ENCODE peak calls at places on chromosomes 2 and 18, in four cellular contexts. U is thyroid gland, C is OCI-LY7, O is HAP-1. V is an unnamed sample. For H3K4me1, the result is how much of the 10 kb centered on the place peaks cover.

GRCh38 chr2:71940695-71941094 is 207.0 kb downstream of the CYP26B1 start:
- DNase-seq in U (no peak), C (no peak), O (no peak), V (peak)

GRCh38 chr2:24424387-24424786 is 64.1 kb upstream of the ITSN2 start:
- DNase-seq in U (no peak), C (no peak), O (no peak), V (no peak)

GRCh38 chr2:24404582-24404981 is 44.2 kb upstream of the ITSN2 start:
- DNase-seq in U (no peak), C (no peak), O (no peak), V (no peak)

GRCh38 chr18:22378672-22379282 is 38.9 kb downstream of the CTAGE1 start:
- DNase-seq in U (peak), C (peak), O (no peak), V (no peak)

GRCh38 chr18:58058720-58059119 is 14.7 kb downstream of the NEDD4L start:
- DNase-seq in U (no peak), C (no peak), O (no peak), V (no peak)

GRCh38 chr2:133825778-133826177 is 257.5 kb upstream of the NCKAP5 start:
- DNase-seq in U (no peak), C (no peak), O (no peak), V (no peak)

GRCh38 chr2:31386648-31387047 is 27.9 kb downstream of the XDH start:
- DNase-seq in U (no peak), C (peak), O (no peak), V (no peak)

GRCh38 chr18:54162431-54162830 is 62.0 kb downstream of the MBD2 start:
- DNase-seq in U (no peak), C (no peak), O (no peak), V (no peak)

GRCh38 chr2:173205375-173205774 is 129.7 kb downstream of the MAP3K20 start:
- DNase-seq in U (peak), C (no peak), O (no peak), V (peak)

GRCh38 chr2:42840760-42841159 is 48.4 kb upstream of the HAAO start:
- DNase-seq in U (no peak), C (no peak), O (no peak), V (no peak)

GRCh38 chr2:191200910-191201309 is 44.3 kb upstream of the MYO1B start:
- DNase-seq in U (no peak), C (no peak), O (no peak), V (no peak)

GRCh38 chr2:16279641-16280040 is 339.3 kb downstream of the MYCN start:
- DNase-seq in U (no peak), C (no peak), O (no peak), V (no peak)

GRCh38 chr2:165376571-165376975 is 92.9 kb upstream of the CSRNP3 start:
- DNase-seq in U (no peak), C (no peak), O (peak), V (no peak)

GRCh38 chr2:36706451-36706850 is 9.9 kb downstream of the VIT start:
- DNase-seq in U (no peak), C (no peak), O (peak), V (no peak)

GRCh38 chr2:136909777-136910176 is 144.4 kb downstream of the THSD7B start:
- DNase-seq in U (no peak), C (no peak), O (no peak), V (no peak)

GRCh38 chr2:16716944-16717343 is 51.3 kb upstream of the CYRIA start:
- DNase-seq in U (no peak), C (no peak), O (no peak), V (no peak)

GRCh38 chr2:21333249-21333648 is 209.5 kb downstream of the TDRD15 start:
- DNase-seq in U (no peak), C (no peak), O (no peak), V (no peak)

GRCh38 chr18:66825347-66825746 is 221.5 kb upstream of the CDH19 start:
- DNase-seq in U (no peak), C (no peak), O (no peak), V (no peak)

GRCh38 chr18:21330122-21330701 is 88.2 kb downstream of the GREB1L start:
- DNase-seq in U (peak), C (no peak), O (no peak), V (no peak)

GRCh38 chr2:28616618-28617017 is 120.8 kb downstream of the PLB1 start:
- DNase-seq in U (no peak), C (no peak), O (no peak), V (no peak)

GRCh38 chr18:58687871-58688308 is 16.6 kb downstream of the MALT1 start:
- DNase-seq in U (no peak), C (no peak), O (no peak), V (no peak)

GRCh38 chr18:36075862-36076587 is 8.7 kb upstream of the RPRD1A start:
- DNase-seq in U (peak), C (no peak), O (no peak), V (no peak)

GRCh38 chr2:64166637-64167420 is 22.6 kb upstream of the PELI1 start:
- DNase-seq in U (no peak), C (no peak), O (peak), V (no peak)

GRCh38 chr2:239882335-239882734 is 142.8 kb downstream of the NDUFA10 start:
- DNase-seq in U (peak), C (peak), O (peak), V (peak)

GRCh38 chr18:49813071-49813320 is 337 bp downstream of the ACAA2 start:
- DNase-seq in U (peak), C (peak), O (no peak), V (no peak)

GRCh38 chr2:3214827-3215404 is 162.7 kb downstream of the EIPR1 start:
- DNase-seq in U (no peak), C (no peak), O (no peak), V (no peak)

GRCh38 chr2:65275141-65275540 is 47.5 kb downstream of the ACTR2 start:
- DNase-seq in U (no peak), C (no peak), O (peak), V (no peak)

GRCh38 chr2:119317556-119317955 is 49.1 kb downstream of the C2orf76 start:
- DNase-seq in U (no peak), C (no peak), O (no peak), V (no peak)

GRCh38 chr18:47978603-47979002 is 48.1 kb upstream of the SMAD2 start:
- DNase-seq in U (no peak), C (no peak), O (peak), V (no peak)

GRCh38 chr2:189799531-189799930 is 15.3 kb downstream of the PMS1 start:
- DNase-seq in U (no peak), C (no peak), O (no peak), V (no peak)

GRCh38 chr18:80251700-80252099 is 4.4 kb upstream of the PARD6G start:
- DNase-seq in U (no peak), C (no peak), O (no peak), V (no peak)

GRCh38 chr2:227374158-227374557 is 4.9 kb downstream of the TM4SF20 start:
- DNase-seq in U (no peak), C (no peak), O (no peak), V (no peak)

GRCh38 chr2:27860111-27860510 is 30.1 kb downstream of the RBKS start:
- DNase-seq in U (no peak), C (no peak), O (no peak), V (no peak)

GRCh38 chr2:226310081-226310625 is 489.5 kb downstream of the IRS1 start:
- DNase-seq in U (no peak), C (no peak), O (no peak), V (no peak)

GRCh38 chr2:9247786-9248185 is 41.2 kb downstream of the ASAP2 start:
- DNase-seq in U (peak), C (no peak), O (no peak), V (no peak)

GRCh38 chr2:36951574-36951973 is 14.8 kb downstream of the STRN start:
- DNase-seq in U (no peak), C (no peak), O (no peak), V (no peak)

GRCh38 chr18:4851301-4851700 is 345.8 kb downstream of the AKAIN1 start:
- DNase-seq in U (no peak), C (no peak), O (no peak), V (no peak)

DNA sequence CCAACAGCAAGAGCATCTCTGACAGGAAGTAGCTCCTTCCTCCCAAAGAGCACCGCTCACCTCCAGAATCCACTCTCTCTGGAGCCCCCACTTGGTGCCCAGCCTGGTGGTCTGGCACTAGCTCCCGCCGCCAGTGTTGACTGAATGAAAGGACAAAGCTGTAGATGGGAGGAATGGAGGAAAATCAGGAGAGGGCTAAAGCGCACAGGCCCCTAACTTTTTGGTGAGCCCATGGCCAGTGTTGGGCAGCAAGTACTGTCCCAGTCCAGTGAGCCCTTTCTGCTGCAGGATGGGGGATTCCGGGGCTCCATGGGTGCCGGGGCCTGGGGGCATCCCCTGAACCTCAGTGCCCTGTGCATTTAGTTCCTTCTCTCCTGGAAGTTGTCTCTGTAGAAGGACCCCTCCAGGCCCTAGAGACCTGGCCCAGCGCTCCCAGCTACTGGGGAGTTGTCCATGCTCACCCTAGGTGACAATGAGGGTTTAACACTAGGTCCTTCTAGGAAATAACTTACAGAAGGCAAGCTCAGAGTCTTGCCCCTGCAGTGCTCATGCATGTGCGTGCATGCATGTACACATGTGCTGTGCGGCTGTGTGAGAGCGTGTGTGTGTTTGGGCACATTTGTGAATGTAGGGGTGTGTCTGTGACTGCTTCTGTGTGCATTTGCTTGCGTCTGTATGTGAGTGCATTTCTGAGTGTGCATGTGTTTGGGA is 33.6 kb downstream of the GLI2 start:
- DNase-seq in U (no peak), C (no peak), O (no peak), V (no peak)
- H3K4me1 ChIP-seq in U (under half), C (under half), O (under half), V (under half)

GRCh38 chr2:217880490-217880889 is 122.3 kb downstream of the TNS1 start:
- DNase-seq in U (no peak), C (no peak), O (no peak), V (no peak)
- H3K4me1 ChIP-seq in U (under half), C (under half), O (under half), V (under half)

DNA sequence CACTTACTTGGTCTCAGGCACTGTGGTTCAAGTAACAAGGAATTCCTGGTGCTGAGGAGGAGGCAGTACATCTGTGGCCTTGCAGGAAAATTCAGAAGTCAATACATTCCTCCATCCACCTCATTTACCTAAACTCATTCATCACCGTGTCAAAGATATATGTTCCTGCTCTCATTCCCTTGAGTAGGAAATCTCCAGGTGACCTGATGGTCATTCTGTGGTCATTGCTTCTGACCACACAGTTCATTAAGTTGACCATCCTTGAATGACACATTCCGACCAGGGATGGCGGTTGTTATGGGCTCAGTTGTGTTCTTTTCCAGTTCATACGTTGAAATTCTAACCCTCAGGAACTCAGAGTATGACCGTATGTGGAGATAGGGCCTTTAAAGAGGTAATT is 2.1 kb upstream of the STK17B start:
- DNase-seq in U (no peak), C (no peak), O (no peak), V (no peak)
- H3K4me1 ChIP-seq in U (under half), C (under half), O (under half), V (under half)

GRCh38 chr2:70747284-70747683 is 20.7 kb downstream of the ADD2 start:
- DNase-seq in U (no peak), C (no peak), O (no peak), V (no peak)

GRCh38 chr2:70751881-70752280 is 16.1 kb downstream of the ADD2 start:
- DNase-seq in U (no peak), C (no peak), O (no peak), V (no peak)

GRCh38 chr2:70748002-70748779 is 19.8 kb downstream of the ADD2 start:
- DNase-seq in U (no peak), C (no peak), O (no peak), V (no peak)

GRCh38 chr2:70753031-70753430 is 15.0 kb downstream of the ADD2 start:
- DNase-seq in U (no peak), C (no peak), O (no peak), V (no peak)

DNA sequence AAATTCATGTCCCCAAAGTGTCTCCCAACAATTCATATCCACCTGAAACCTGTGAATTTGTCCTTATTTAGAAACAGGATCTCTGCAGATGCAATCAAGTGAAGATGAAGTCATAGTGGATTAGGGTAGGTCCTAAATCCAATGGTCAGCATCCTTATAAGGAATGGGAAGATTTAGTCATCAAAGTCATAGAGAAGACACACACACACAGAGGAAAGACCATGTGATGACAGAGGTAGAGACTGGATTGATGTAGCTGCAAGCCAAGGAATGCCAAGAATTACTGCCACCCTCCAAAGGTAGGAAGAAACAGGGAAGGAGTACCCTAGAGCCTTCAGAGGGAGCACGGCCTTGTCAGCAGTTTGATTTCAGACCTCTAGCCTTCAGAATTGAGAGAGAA is 17.7 kb downstream of the ADD2 start:
- DNase-seq in U (no peak), C (no peak), O (no peak), V (no peak)
- H3K4me1 ChIP-seq in U (under half), C (under half), O (under half), V (under half)

GRCh38 chr2:179261161-179261825 is 3.3 kb downstream of the SESTD1 start:
- DNase-seq in U (no peak), C (no peak), O (no peak), V (no peak)
- H3K4me1 ChIP-seq in U (under half), C (under half), O (under half), V (under half)

V was measured in prostate gland.